ENCODE peak calls at places on chromosomes 5 and 9, in eight cellular contexts. H is ELR, X is foreskin keratinocyte, L is AML-193, D is HCEC 1CT, S is spleen, C is LoVo, G is neural progenitor cell. B is an unnamed sample.
A peak's percentile ranks its signal among the peaks of the same experiment; 100 is the strongest.

GRCh38 chr9:18705763-18706372 is 231.9 kb downstream of the ADAMTSL1 start:
- DNase-seq in H (no peak), X (no peak), L (no peak), D (no peak), S (no peak), C (no peak), G (no peak), B (peak; percentile 7)

GRCh38 chr5:157252741-157253465 is 13.0 kb upstream of the CYFIP2 start:
- DNase-seq in H (peak; percentile 13), X (no peak), L (no peak), D (peak; percentile 20), S (peak; percentile 80), C (no peak), G (no peak), B (no peak)

GRCh38 chr9:77997611-77998349 is 33.8 kb downstream of the GNAQ start:
- DNase-seq in H (no peak), X (peak; percentile 47), L (no peak), D (no peak), S (peak; percentile 81), C (no peak), G (no peak), B (no peak)

GRCh38 chr9:129052592-129052991 is 16.2 kb downstream of the MIGA2 start:
- DNase-seq in H (no peak), X (peak; percentile 37), L (no peak), D (no peak), S (no peak), C (peak; percentile 80), G (no peak), B (no peak)

GRCh38 chr9:128218518-128219389 is 15.6 kb downstream of the DNM1 start:
- DNase-seq in H (peak; percentile 63), X (peak; percentile 63), L (no peak), D (no peak), S (peak; percentile 96), C (peak; percentile 95), G (peak; percentile 96), B (peak; percentile 94)

GRCh38 chr5:133370904-133371303 is 241.4 kb downstream of the FSTL4 start:
- DNase-seq in H (no peak), X (no peak), L (no peak), D (no peak), S (no peak), C (no peak), G (no peak), B (no peak)

GRCh38 chr9:133539434-133539833 is 4.9 kb downstream of the ADAMTSL2 start:
- DNase-seq in H (no peak), X (no peak), L (no peak), D (no peak), S (no peak), C (no peak), G (peak; percentile 40), B (no peak)

GRCh38 chr9:99680191-99680590 is 141.5 kb upstream of the NR4A3 start:
- DNase-seq in H (peak; percentile 71), X (no peak), L (no peak), D (peak; percentile 75), S (no peak), C (no peak), G (no peak), B (no peak)

GRCh38 chr5:179577286-179577960 is 27.1 kb downstream of the RUFY1 start:
- DNase-seq in H (no peak), X (no peak), L (no peak), D (no peak), S (no peak), C (no peak), G (no peak), B (no peak)

GRCh38 chr9:81526587-81526986 is 162.8 kb downstream of the TLE1 start:
- DNase-seq in H (peak; percentile 41), X (peak; percentile 21), L (no peak), D (peak; percentile 71), S (no peak), C (no peak), G (no peak), B (no peak)

GRCh38 chr5:71767661-71768060 is 48.6 kb downstream of the CARTPT start:
- DNase-seq in H (no peak), X (no peak), L (no peak), D (peak; percentile 15), S (no peak), C (no peak), G (no peak), B (no peak)

GRCh38 chr9:131334568-131335105 is 45.1 kb downstream of the PLPP7 start:
- DNase-seq in H (no peak), X (no peak), L (no peak), D (no peak), S (peak; percentile 45), C (no peak), G (no peak), B (peak; percentile 73)

GRCh38 chr9:131981116-131981847 is 98.4 kb downstream of the MED27 start:
- DNase-seq in H (no peak), X (no peak), L (no peak), D (no peak), S (no peak), C (no peak), G (peak; percentile 17), B (no peak)

GRCh38 chr9:122347348-122348287 is 23.2 kb upstream of the PTGS1 start:
- DNase-seq in H (peak; percentile 59), X (no peak), L (no peak), D (peak; percentile 47), S (peak; percentile 41), C (peak; percentile 59), G (no peak), B (peak; percentile 37)

GRCh38 chr9:37531699-37532098 is 44.5 kb downstream of the FBXO10 start:
- DNase-seq in H (no peak), X (no peak), L (no peak), D (no peak), S (no peak), C (no peak), G (no peak), B (no peak)

GRCh38 chr5:108543486-108543885 is 161.6 kb upstream of the FBXL17 start:
- DNase-seq in H (no peak), X (no peak), L (no peak), D (no peak), S (no peak), C (no peak), G (no peak), B (no peak)

GRCh38 chr5:150175536-150175935 is 9.0 kb downstream of the CDX1 start:
- DNase-seq in H (peak; percentile 66), X (no peak), L (no peak), D (peak; percentile 39), S (no peak), C (peak; percentile 24), G (peak; percentile 68), B (peak; percentile 53)

GRCh38 chr5:146778795-146779579 is 99.6 kb downstream of the PPP2R2B start:
- DNase-seq in H (no peak), X (no peak), L (no peak), D (no peak), S (no peak), C (no peak), G (no peak), B (no peak)

GRCh38 chr9:78097541-78097940 is 65.9 kb upstream of the GNAQ start:
- DNase-seq in H (no peak), X (no peak), L (peak; percentile 82), D (no peak), S (no peak), C (no peak), G (no peak), B (peak; percentile 64)

GRCh38 chr5:73266925-73267775 is 94.2 kb downstream of the TMEM174 start:
- DNase-seq in H (peak; percentile 49), X (no peak), L (no peak), D (no peak), S (no peak), C (no peak), G (peak; percentile 52), B (no peak)

GRCh38 chr5:6328173-6328572 is 50.2 kb downstream of the MED10 start:
- DNase-seq in H (peak; percentile 26), X (peak; percentile 2), L (no peak), D (no peak), S (no peak), C (peak; percentile 54), G (peak; percentile 85), B (peak; percentile 45)

GRCh38 chr9:84343111-84343521 is 2.6 kb upstream of the SLC28A3 start:
- DNase-seq in H (peak; percentile 71), X (no peak), L (no peak), D (no peak), S (no peak), C (no peak), G (no peak), B (peak; percentile 96)

GRCh38 chr5:131417240-131417869 is 153.5 kb downstream of the CDC42SE2 start:
- DNase-seq in H (peak; percentile 76), X (peak; percentile 7), L (peak; percentile 46), D (peak; percentile 59), S (peak; percentile 90), C (peak; percentile 78), G (peak; percentile 85), B (peak; percentile 89)

GRCh38 chr5:124755565-124755964 is 9.1 kb upstream of the ZNF608 start:
- DNase-seq in H (no peak), X (no peak), L (no peak), D (peak; percentile 4), S (no peak), C (no peak), G (no peak), B (no peak)

GRCh38 chr5:68053202-68053601 is 162.4 kb upstream of the PIK3R1 start:
- DNase-seq in H (peak; percentile 65), X (no peak), L (no peak), D (peak; percentile 45), S (no peak), C (no peak), G (no peak), B (no peak)

GRCh38 chr5:14664270-14665109 is at the start of gene OTULIN:
- DNase-seq in H (peak; percentile 92), X (peak; percentile 76), L (peak; percentile 85), D (peak; percentile 90), S (peak; percentile 98), C (peak; percentile 99), G (peak; percentile 95), B (peak; percentile 93)

GRCh38 chr9:71719585-71719984 is 48.7 kb downstream of the CEMIP2 start:
- DNase-seq in H (no peak), X (no peak), L (no peak), D (peak; percentile 20), S (no peak), C (no peak), G (no peak), B (no peak)

GRCh38 chr5:103744159-103744558 is 181.6 kb upstream of the NUDT12 start:
- DNase-seq in H (peak; percentile 58), X (no peak), L (no peak), D (peak; percentile 55), S (no peak), C (peak; percentile 9), G (no peak), B (peak; percentile 35)

GRCh38 chr5:128227984-128228383 is 144.4 kb downstream of the SLC12A2 start:
- DNase-seq in H (peak; percentile 89), X (no peak), L (no peak), D (peak; percentile 90), S (no peak), C (peak; percentile 63), G (no peak), B (no peak)

GRCh38 chr5:74492230-74492629 is 148.3 kb downstream of the ENC1 start:
- DNase-seq in H (no peak), X (no peak), L (no peak), D (no peak), S (no peak), C (no peak), G (no peak), B (no peak)

GRCh38 chr5:52783226-52783959 is 4.3 kb upstream of the ITGA1 start:
- DNase-seq in H (peak; percentile 66), X (peak; percentile 56), L (no peak), D (peak; percentile 69), S (no peak), C (peak; percentile 70), G (no peak), B (no peak)

GRCh38 chr5:52840286-52841050 is 52.8 kb downstream of the ITGA1 start:
- DNase-seq in H (no peak), X (no peak), L (no peak), D (peak; percentile 64), S (no peak), C (no peak), G (peak; percentile 11), B (no peak)

GRCh38 chr5:169160405-169160901 is 140.5 kb downstream of the SLIT3 start:
- DNase-seq in H (peak; percentile 5), X (no peak), L (no peak), D (no peak), S (no peak), C (no peak), G (no peak), B (no peak)

GRCh38 chr5:81749562-81750307 is 1.2 kb downstream of the SSBP2 start:
- DNase-seq in H (peak; percentile 43), X (no peak), L (no peak), D (peak; percentile 12), S (peak; percentile 92), C (no peak), G (peak; percentile 80), B (peak; percentile 45)

B was measured in OCI-M1.